ENCODE peak calls at places on chromosome 1, in nine cellular contexts. One of them, this sample, is unnamed.

GRCh38 chr1:56508523-56508983 is 70.8 kb downstream of the PLPP3 start:
- DNase-seq in GM13976: no peak
- DNase-seq in cardiac septum: peak
- DNase-seq in osteoblast: no peak
- DNase-seq in neural progenitor cell: no peak
- DNase-seq in NT2/D1: no peak
- DNase-seq in T follicular helper cell: no peak
- DNase-seq in RWPE1: peak
- DNase-seq in left ventricle myocardium inferior: peak
- DNase-seq in this sample: no peak

GRCh38 chr1:237864338-237865244 is 26.1 kb downstream of the ZP4 start:
- DNase-seq in osteoblast: no peak
- DNase-seq in left ventricle myocardium inferior: peak
- DNase-seq in GM13976: peak
- DNase-seq in NT2/D1: peak
- DNase-seq in neural progenitor cell: peak
- DNase-seq in T follicular helper cell: no peak
- DNase-seq in RWPE1: peak
- DNase-seq in cardiac septum: peak
- DNase-seq in this sample: no peak

GRCh38 chr1:16162163-16162822 is 6.4 kb upstream of the EPHA2 start:
- DNase-seq in neural progenitor cell: peak
- DNase-seq in NT2/D1: no peak
- DNase-seq in osteoblast: peak
- DNase-seq in left ventricle myocardium inferior: no peak
- DNase-seq in RWPE1: no peak
- DNase-seq in T follicular helper cell: peak
- DNase-seq in GM13976: no peak
- DNase-seq in cardiac septum: no peak
- DNase-seq in this sample: peak

GRCh38 chr1:67347688-67348472 is 40.2 kb downstream of the IL12RB2 start:
- DNase-seq in GM13976: no peak
- DNase-seq in RWPE1: peak
- DNase-seq in T follicular helper cell: no peak
- DNase-seq in left ventricle myocardium inferior: peak
- DNase-seq in osteoblast: peak
- DNase-seq in NT2/D1: peak
- DNase-seq in neural progenitor cell: peak
- DNase-seq in cardiac septum: no peak
- DNase-seq in this sample: no peak

GRCh38 chr1:53620620-53620957 is 118.4 kb downstream of the GLIS1 start:
- DNase-seq in NT2/D1: no peak
- DNase-seq in GM13976: no peak
- DNase-seq in T follicular helper cell: no peak
- DNase-seq in RWPE1: no peak
- DNase-seq in osteoblast: no peak
- DNase-seq in left ventricle myocardium inferior: no peak
- DNase-seq in cardiac septum: no peak
- DNase-seq in neural progenitor cell: no peak
- DNase-seq in this sample: no peak

GRCh38 chr1:185663332-185663731 is 70.9 kb upstream of the HMCN1 start:
- DNase-seq in left ventricle myocardium inferior: no peak
- DNase-seq in osteoblast: no peak
- DNase-seq in T follicular helper cell: no peak
- DNase-seq in neural progenitor cell: no peak
- DNase-seq in GM13976: no peak
- DNase-seq in NT2/D1: no peak
- DNase-seq in RWPE1: no peak
- DNase-seq in cardiac septum: no peak
- DNase-seq in this sample: no peak

GRCh38 chr1:200311256-200311655 is 98.6 kb downstream of the ZNF281 start:
- DNase-seq in RWPE1: no peak
- DNase-seq in T follicular helper cell: no peak
- DNase-seq in neural progenitor cell: no peak
- DNase-seq in osteoblast: no peak
- DNase-seq in GM13976: no peak
- DNase-seq in cardiac septum: no peak
- DNase-seq in left ventricle myocardium inferior: no peak
- DNase-seq in NT2/D1: no peak
- DNase-seq in this sample: no peak

GRCh38 chr1:245987222-245987545 is 519.9 kb downstream of the SMYD3 start:
- DNase-seq in GM13976: no peak
- DNase-seq in T follicular helper cell: no peak
- DNase-seq in osteoblast: no peak
- DNase-seq in left ventricle myocardium inferior: no peak
- DNase-seq in NT2/D1: no peak
- DNase-seq in cardiac septum: no peak
- DNase-seq in neural progenitor cell: no peak
- DNase-seq in RWPE1: no peak
- DNase-seq in this sample: no peak

GRCh38 chr1:33346921-33347649 is 26.2 kb upstream of the A3GALT2 start:
- DNase-seq in left ventricle myocardium inferior: no peak
- DNase-seq in T follicular helper cell: no peak
- DNase-seq in cardiac septum: no peak
- DNase-seq in GM13976: no peak
- DNase-seq in RWPE1: peak
- DNase-seq in NT2/D1: no peak
- DNase-seq in osteoblast: peak
- DNase-seq in neural progenitor cell: no peak
- DNase-seq in this sample: no peak

GRCh38 chr1:113292660-113293626 is 97.4 kb upstream of the MAGI3 start:
- DNase-seq in NT2/D1: no peak
- DNase-seq in osteoblast: peak
- DNase-seq in left ventricle myocardium inferior: no peak
- DNase-seq in T follicular helper cell: no peak
- DNase-seq in cardiac septum: no peak
- DNase-seq in neural progenitor cell: no peak
- DNase-seq in GM13976: no peak
- DNase-seq in RWPE1: no peak
- DNase-seq in this sample: no peak

GRCh38 chr1:83583351-83584014 is 415.4 kb downstream of the TTLL7 start:
- DNase-seq in GM13976: no peak
- DNase-seq in left ventricle myocardium inferior: no peak
- DNase-seq in NT2/D1: no peak
- DNase-seq in osteoblast: no peak
- DNase-seq in T follicular helper cell: peak
- DNase-seq in cardiac septum: no peak
- DNase-seq in neural progenitor cell: peak
- DNase-seq in RWPE1: no peak
- DNase-seq in this sample: peak

GRCh38 chr1:77900687-77901293 is 12.4 kb downstream of the NEXN start:
- DNase-seq in neural progenitor cell: peak
- DNase-seq in NT2/D1: peak
- DNase-seq in cardiac septum: no peak
- DNase-seq in left ventricle myocardium inferior: no peak
- DNase-seq in GM13976: peak
- DNase-seq in osteoblast: peak
- DNase-seq in RWPE1: peak
- DNase-seq in T follicular helper cell: no peak
- DNase-seq in this sample: no peak

GRCh38 chr1:82927753-82928152 is 1071.2 kb downstream of the TTLL7 start:
- DNase-seq in osteoblast: no peak
- DNase-seq in left ventricle myocardium inferior: no peak
- DNase-seq in GM13976: no peak
- DNase-seq in cardiac septum: no peak
- DNase-seq in T follicular helper cell: no peak
- DNase-seq in NT2/D1: peak
- DNase-seq in RWPE1: no peak
- DNase-seq in neural progenitor cell: no peak
- DNase-seq in this sample: no peak

GRCh38 chr1:183841950-183842816 is 37.3 kb downstream of the RGL1 start:
- DNase-seq in RWPE1: no peak
- DNase-seq in GM13976: peak
- DNase-seq in NT2/D1: no peak
- DNase-seq in neural progenitor cell: no peak
- DNase-seq in T follicular helper cell: no peak
- DNase-seq in cardiac septum: no peak
- DNase-seq in left ventricle myocardium inferior: peak
- DNase-seq in osteoblast: peak
- DNase-seq in this sample: peak

This sample was measured in activated T-helper 1 cell treated with anti-CD3 and anti-CD28 coated beads, Interleukin-12 subunit alpha, Interleukin-12 subunit beta, Interleukin-2, Interleukin-4 antibody, amounts not matched to agents 30 ng/mL and 10 ng/mL and 1 ng/mL, durations not matched to agents 14 hours and 24 hours and 36 hours.